ENCODE peak calls at places on chromosome 21, in eight cellular contexts. M is adrenal gland, D is lower leg skin, R is endodermal cell, X is A549, T is transverse colon, F is endothelial cell, P is right lobe of liver. S is an unnamed sample.

GRCh38 chr21:26717146-26717739 is 128.0 kb downstream of the ADAMTS1 start:
- DNase-seq in R (no peak), T (no peak), M (no peak), X (peak), F (no peak), D (no peak), P (no peak), S (peak)

GRCh38 chr21:34914239-34914638 is 134.9 kb downstream of the RUNX1 start:
- DNase-seq in D (no peak), R (no peak), F (no peak), M (no peak), P (no peak), X (no peak), T (no peak), S (no peak)

GRCh38 chr21:21236981-21237380 is 238.8 kb downstream of the NCAM2 start:
- DNase-seq in R (no peak), P (no peak), F (no peak), T (no peak), X (no peak), D (no peak), M (no peak), S (no peak)

GRCh38 chr21:38621132-38621531 is 122.9 kb upstream of the ERG start:
- DNase-seq in R (no peak), P (no peak), X (no peak), M (no peak), T (no peak), D (no peak), F (no peak), S (no peak)

GRCh38 chr21:36297938-36298572 is 21.9 kb upstream of the MORC3 start:
- DNase-seq in P (no peak), F (no peak), T (peak), R (no peak), D (peak), M (peak), X (no peak), S (peak)

GRCh38 chr21:34835526-34835925 is 166.7 kb downstream of the CLIC6 start:
- DNase-seq in P (peak), M (peak), R (peak), X (no peak), F (no peak), D (peak), T (peak), S (peak)

GRCh38 chr21:39313042-39313456 is 383 bp downstream of the BRWD1 start:
- DNase-seq in M (peak), T (peak), F (peak), X (peak), P (peak), R (no peak), D (peak), S (no peak)

GRCh38 chr21:37006521-37007291 is at the start of gene RIPPLY3:
- DNase-seq in R (peak), D (no peak), T (no peak), M (no peak), P (no peak), F (peak), X (no peak), S (peak)

GRCh38 chr21:41090981-41091380 is 77.0 kb upstream of the BACE2 start:
- DNase-seq in D (no peak), R (no peak), X (no peak), T (no peak), M (no peak), F (no peak), P (no peak), S (no peak)

GRCh38 chr21:34845521-34846213 is 176.9 kb downstream of the CLIC6 start:
- DNase-seq in D (no peak), X (no peak), M (no peak), P (no peak), R (peak), T (peak), F (no peak), S (peak)

GRCh38 chr21:41121785-41122415 is 46.1 kb upstream of the BACE2 start:
- DNase-seq in R (peak), M (peak), P (peak), X (peak), F (peak), D (peak), T (peak), S (peak)

GRCh38 chr21:35348686-35349085 is 299.6 kb upstream of the RUNX1 start:
- DNase-seq in T (no peak), R (no peak), P (no peak), M (no peak), D (no peak), X (no peak), F (no peak), S (no peak)

GRCh38 chr21:37921091-37921490 is 4.8 kb upstream of the KCNJ6 start:
- DNase-seq in F (no peak), T (no peak), M (no peak), P (no peak), D (no peak), R (no peak), X (no peak), S (peak)

GRCh38 chr21:44984792-44985440 is 45.1 kb downstream of the SLX9 start:
- DNase-seq in M (no peak), T (no peak), P (no peak), F (no peak), R (peak), X (no peak), D (no peak), S (no peak)

GRCh38 chr21:43984905-43985689 is 27.0 kb upstream of the TRAPPC10 start:
- DNase-seq in F (no peak), X (no peak), T (no peak), M (no peak), R (no peak), P (no peak), D (no peak), S (peak)

GRCh38 chr21:45258476-45258875 is 29.2 kb downstream of the POFUT2 start:
- DNase-seq in T (no peak), M (no peak), X (no peak), D (no peak), F (no peak), P (peak), R (peak), S (no peak)

GRCh38 chr21:33196956-33197374 is 32.8 kb upstream of the IFNAR2 start:
- DNase-seq in P (peak), X (peak), F (peak), R (peak), M (peak), T (peak), D (no peak), S (peak)

GRCh38 chr21:39452207-39452964 is 616 bp downstream of the SH3BGR start:
- DNase-seq in X (no peak), P (no peak), T (no peak), R (no peak), F (no peak), M (no peak), D (no peak), S (peak)

GRCh38 chr21:45125347-45125746 is 51.0 kb downstream of the ADARB1 start:
- DNase-seq in F (no peak), X (no peak), P (no peak), R (no peak), T (no peak), M (no peak), D (no peak), S (no peak)

GRCh38 chr21:45482899-45483821 is 59.1 kb downstream of the SLC19A1 start:
- DNase-seq in M (no peak), R (no peak), X (no peak), T (no peak), D (no peak), P (no peak), F (no peak), S (no peak)

GRCh38 chr21:33949516-33950424 is 34.2 kb upstream of the ATP5PO start:
- DNase-seq in X (no peak), D (no peak), F (no peak), R (no peak), P (no peak), M (no peak), T (no peak), S (no peak)

GRCh38 chr21:44568261-44568660 is 5.3 kb upstream of the KRTAP10-4 start:
- DNase-seq in F (no peak), M (no peak), T (no peak), X (no peak), D (no peak), P (no peak), R (no peak), S (no peak)

GRCh38 chr21:32826317-32827167 is 55.0 kb upstream of the PAXBP1 start:
- DNase-seq in M (peak), F (peak), D (no peak), P (no peak), T (peak), X (peak), R (peak), S (peak)

GRCh38 chr21:32576011-32576410 is 9.3 kb downstream of the TCP10L start:
- DNase-seq in P (no peak), F (no peak), D (no peak), R (peak), X (no peak), M (no peak), T (no peak), S (no peak)

GRCh38 chr21:26388731-26389231 is 184.3 kb downstream of the CYYR1 start:
- DNase-seq in M (no peak), R (no peak), F (no peak), X (peak), T (no peak), P (no peak), D (no peak), S (peak)

GRCh38 chr21:45317401-45318145 is 29.9 kb upstream of the POFUT2 start:
- DNase-seq in M (no peak), X (no peak), R (peak), F (no peak), D (no peak), T (no peak), P (peak), S (peak)

GRCh38 chr21:45021428-45022347 is 52.7 kb upstream of the ADARB1 start:
- DNase-seq in D (no peak), T (no peak), P (no peak), X (no peak), F (no peak), M (peak), R (peak), S (no peak)

GRCh38 chr21:33587792-33588484 is 546 bp downstream of the DONSON start:
- DNase-seq in T (peak), R (peak), P (peak), X (peak), F (peak), D (peak), M (peak), S (peak)

GRCh38 chr21:44944596-44944995 is 4.8 kb downstream of the SLX9 start:
- DNase-seq in P (no peak), X (no peak), M (no peak), T (no peak), R (no peak), D (no peak), F (no peak), S (no peak)

GRCh38 chr21:15468368-15468767 is 261.4 kb upstream of the USP25 start:
- DNase-seq in D (no peak), R (no peak), T (no peak), X (no peak), F (no peak), M (no peak), P (no peak), S (peak)

GRCh38 chr21:38611262-38611661 is 113.0 kb upstream of the ERG start:
- DNase-seq in X (no peak), F (no peak), M (no peak), D (no peak), T (no peak), R (no peak), P (no peak), S (no peak)

GRCh38 chr21:40793057-40793456 is 53.9 kb downstream of the DSCAM start:
- DNase-seq in D (no peak), T (no peak), X (no peak), P (no peak), F (no peak), R (no peak), M (no peak), S (no peak)

GRCh38 chr21:39224930-39225329 is 41.7 kb upstream of the PSMG1 start:
- DNase-seq in P (no peak), F (no peak), D (no peak), R (no peak), M (no peak), T (no peak), X (no peak), S (no peak)

GRCh38 chr21:17195965-17196364 is 316.9 kb upstream of the CXADR start:
- DNase-seq in R (no peak), F (no peak), P (no peak), X (no peak), D (no peak), T (no peak), M (no peak), S (no peak)

GRCh38 chr21:33368124-33368523 is 35.1 kb upstream of the IFNGR2 start:
- DNase-seq in R (no peak), F (no peak), D (no peak), X (no peak), M (no peak), T (no peak), P (no peak), S (no peak)

GRCh38 chr21:35147439-35147838 is 98.3 kb upstream of the RUNX1 start:
- DNase-seq in M (no peak), R (no peak), D (no peak), P (no peak), X (no peak), T (no peak), F (no peak), S (no peak)

GRCh38 chr21:25360593-25360992 is 246.7 kb downstream of the MRPL39 start:
- DNase-seq in M (no peak), D (no peak), X (no peak), R (no peak), T (no peak), P (no peak), F (no peak), S (peak)
- TF ChIP-seq CTCF in M (no peak), D (no peak), X (no peak), R (peak), T (no peak), P (no peak), F (no peak), S (peak)

GRCh38 chr21:42358937-42359336 is 7.4 kb downstream of the TFF1 start:
- DNase-seq in M (no peak), X (no peak), T (no peak), R (no peak), P (no peak), D (no peak), F (no peak), S (no peak)

GRCh38 chr21:42362198-42362597 is 4.1 kb downstream of the TFF1 start:
- DNase-seq in X (no peak), T (no peak), P (no peak), R (no peak), D (no peak), F (no peak), M (no peak), S (no peak)

GRCh38 chr21:42361286-42361685 is 5.0 kb downstream of the TFF1 start:
- DNase-seq in F (no peak), X (no peak), T (no peak), D (no peak), M (no peak), P (no peak), R (no peak), S (no peak)

GRCh38 chr21:42358261-42358660 is 7.5 kb upstream of the TFF2 start:
- DNase-seq in M (no peak), T (no peak), D (no peak), P (no peak), X (no peak), R (no peak), F (no peak), S (no peak)

GRCh38 chr21:42360317-42360716 is 6.0 kb downstream of the TFF1 start:
- DNase-seq in F (no peak), P (no peak), D (no peak), X (no peak), T (no peak), R (no peak), M (no peak), S (no peak)
- TF ChIP-seq CTCF in F (no peak), P (no peak), D (no peak), X (no peak), T (no peak), R (peak), M (no peak), S (no peak)

DNA sequence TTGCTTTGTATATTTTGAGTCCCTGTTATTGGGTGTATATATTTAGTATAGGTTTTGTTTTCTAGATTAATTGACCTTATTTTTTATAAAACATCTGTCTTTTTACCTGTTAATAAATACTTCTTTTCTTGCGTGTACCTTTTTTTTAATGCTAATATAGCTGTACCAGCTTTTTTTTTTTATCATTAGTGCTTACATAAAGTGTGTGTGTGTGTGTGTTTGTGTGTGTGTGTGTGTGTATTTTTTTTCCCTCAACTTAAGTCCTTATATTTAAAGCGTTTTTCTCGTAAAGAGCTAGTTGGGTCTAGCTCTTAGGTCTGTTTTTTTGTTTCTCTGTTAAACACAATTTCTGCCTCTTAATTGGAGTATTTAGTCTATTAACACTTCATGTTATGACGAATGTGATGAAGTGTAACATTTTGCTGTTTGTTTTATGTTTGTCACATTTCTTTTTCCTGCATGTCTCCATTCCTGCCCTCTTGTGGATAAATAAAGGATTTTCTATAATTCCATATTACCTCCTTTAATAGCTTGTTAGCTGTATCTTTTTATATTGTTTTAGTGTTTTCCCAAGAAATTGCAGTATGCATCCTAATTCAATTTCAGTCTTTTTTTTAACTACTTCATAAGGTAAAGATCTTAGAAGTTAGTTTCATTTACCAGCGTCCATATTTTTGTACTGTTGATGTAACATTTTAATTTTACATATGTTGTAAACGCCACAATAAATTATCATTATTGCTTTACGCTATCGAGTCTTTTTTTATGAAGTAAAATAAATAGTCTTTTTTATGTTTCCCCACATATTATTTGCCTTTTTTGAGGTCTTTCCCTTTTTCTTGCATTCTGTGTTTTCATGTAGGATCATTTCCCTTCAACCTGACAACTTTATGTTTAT is 4.3 kb downstream of the PRMT2 start:
- DNase-seq in F (no peak), M (no peak), D (no peak), T (no peak), R (no peak), P (no peak), X (peak), S (peak)
- TF ChIP-seq CTCF in F (peak), M (peak), D (no peak), T (peak), R (peak), P (peak), X (peak), S (peak)

DNA sequence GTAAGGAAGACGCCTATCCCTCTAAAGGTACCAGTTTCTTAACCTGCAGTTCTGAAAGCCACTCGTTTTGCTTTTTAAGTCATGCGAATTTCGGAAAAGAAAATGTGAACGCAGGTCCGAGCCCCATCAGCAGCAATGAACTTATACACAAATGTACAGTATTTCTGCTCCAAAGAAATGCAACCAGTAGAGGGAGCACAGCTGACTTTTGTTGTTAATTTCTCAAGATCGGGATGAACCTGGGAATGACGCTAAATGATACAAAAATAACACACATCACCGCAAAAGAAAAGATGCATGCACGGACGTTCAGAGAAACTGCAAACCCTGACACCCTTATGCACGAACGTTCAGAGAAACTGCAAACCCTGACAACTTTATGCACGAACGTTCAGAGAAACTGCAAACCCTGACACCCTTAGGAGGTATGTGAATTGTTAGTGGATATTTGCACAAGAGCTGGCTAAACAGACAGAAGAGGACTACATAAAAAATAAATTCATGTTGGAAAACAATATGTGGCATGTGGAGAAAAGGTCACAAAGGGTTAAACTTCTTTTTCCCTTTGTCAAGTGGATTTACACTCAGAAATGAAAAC is 3.5 kb upstream of the TIAM1 start:
- DNase-seq in X (peak), D (no peak), P (no peak), M (no peak), F (no peak), R (no peak), T (no peak), S (peak)
- TF ChIP-seq CTCF in X (peak), D (no peak), P (peak), M (peak), F (peak), R (peak), T (peak), S (peak)

GRCh38 chr21:19228241-19228640 is 824.7 kb upstream of the TMPRSS15 start:
- DNase-seq in P (no peak), R (no peak), X (no peak), M (no peak), F (no peak), D (no peak), T (no peak), S (no peak)
- TF ChIP-seq CTCF in P (no peak), R (no peak), X (no peak), M (no peak), F (no peak), D (no peak), T (no peak), S (no peak)